ENCODE peak calls at places on chromosomes 6 and 20, in eight cellular contexts. L is A549, A is IMR-90, I is ovary, U is heart left ventricle, K is right lobe of liver, S is uterus, V is testis. Y is an unnamed sample.
A peak's percentile ranks its signal among the peaks of the same experiment; 100 is the strongest.

GRCh38 chr6:111871207-111871606 is 2.0 kb downstream of the FYN start:
- DNase-seq in L (no peak), A (no peak), I (no peak), U (no peak), K (no peak), S (no peak), V (no peak), Y (no peak)

GRCh38 chr6:166996406-166996805 is 2.8 kb upstream of the CEP43 start:
- DNase-seq in L (no peak), A (peak; percentile 82), I (no peak), U (no peak), K (no peak), S (no peak), V (no peak), Y (no peak)

GRCh38 chr20:25319241-25320034 is 71.2 kb downstream of the ABHD12 start:
- DNase-seq in L (no peak), A (no peak), I (peak; percentile 10), U (peak; percentile 40), K (no peak), S (peak; percentile 6), V (no peak), Y (peak; percentile 41)

GRCh38 chr6:84193140-84193708 is 34.2 kb downstream of the CEP162 start:
- DNase-seq in L (peak; percentile 10), A (peak; percentile 83), I (no peak), U (no peak), K (no peak), S (no peak), V (no peak), Y (no peak)

GRCh38 chr6:163902993-163903392 is 488.5 kb downstream of the QKI start:
- DNase-seq in L (no peak), A (no peak), I (no peak), U (no peak), K (no peak), S (no peak), V (no peak), Y (no peak)

GRCh38 chr6:3911614-3912336 is 62.6 kb downstream of the FAM50B start:
- DNase-seq in L (peak; percentile 83), A (peak; percentile 92), I (peak; percentile 69), U (peak; percentile 77), K (peak; percentile 72), S (peak; percentile 84), V (peak; percentile 36), Y (no peak)

GRCh38 chr6:22448311-22448711 is 121.1 kb upstream of the HDGFL1 start:
- DNase-seq in L (peak; percentile 83), A (peak; percentile 82), I (no peak), U (no peak), K (no peak), S (no peak), V (no peak), Y (no peak)

GRCh38 chr20:56788041-56788670 is 159.1 kb downstream of the TFAP2C start:
- DNase-seq in L (peak; percentile 100), A (peak; percentile 95), I (no peak), U (no peak), K (peak; percentile 29), S (no peak), V (no peak), Y (no peak)

GRCh38 chr6:150620763-150621162 is 21.1 kb downstream of the PLEKHG1 start:
- DNase-seq in L (no peak), A (no peak), I (no peak), U (no peak), K (no peak), S (no peak), V (no peak), Y (no peak)

GRCh38 chr6:53896237-53896636 is 101.4 kb downstream of the LRRC1 start:
- DNase-seq in L (peak; percentile 2), A (peak; percentile 18), I (no peak), U (no peak), K (no peak), S (no peak), V (no peak), Y (no peak)

GRCh38 chr6:78598966-78599365 is 268.4 kb upstream of the IRAK1BP1 start:
- DNase-seq in L (peak; percentile 72), A (peak; percentile 97), I (no peak), U (no peak), K (no peak), S (no peak), V (no peak), Y (no peak)

GRCh38 chr20:46562373-46563169 is 12.1 kb upstream of the OCSTAMP start:
- DNase-seq in L (peak; percentile 50), A (peak; percentile 64), I (peak; percentile 83), U (no peak), K (peak; percentile 46), S (peak; percentile 61), V (peak; percentile 90), Y (peak; percentile 86)

GRCh38 chr6:137303436-137303835 is 84.3 kb upstream of the IFNGR1 start:
- DNase-seq in L (no peak), A (peak; percentile 44), I (no peak), U (no peak), K (no peak), S (no peak), V (no peak), Y (no peak)

GRCh38 chr6:134278000-134278399 is 39.9 kb downstream of the SGK1 start:
- DNase-seq in L (no peak), A (no peak), I (no peak), U (no peak), K (no peak), S (no peak), V (no peak), Y (no peak)

GRCh38 chr6:84768442-84769174 is 4.2 kb upstream of the TBX18 start:
- DNase-seq in L (peak; percentile 71), A (no peak), I (no peak), U (no peak), K (no peak), S (no peak), V (no peak), Y (no peak)

GRCh38 chr6:17707371-17707651 is 586 bp upstream of the NUP153 start:
- DNase-seq in L (no peak), A (no peak), I (no peak), U (no peak), K (no peak), S (no peak), V (no peak), Y (no peak)

GRCh38 chr6:118464620-118465019 is 83.5 kb upstream of the PLN start:
- DNase-seq in L (no peak), A (no peak), I (no peak), U (no peak), K (no peak), S (no peak), V (no peak), Y (no peak)
- H3K4me1 ChIP-seq in L (peaks cover 7% of the 10 kb centered on the region), A (peaks cover 4% of the 10 kb centered on the region), I (no peaks in the 10 kb centered on the region), U (no peaks in the 10 kb centered on the region), K (no peaks in the 10 kb centered on the region), S (no peaks in the 10 kb centered on the region), V (no peaks in the 10 kb centered on the region), Y (no peaks in the 10 kb centered on the region)

GRCh38 chr6:41939848-41940758 is 1.5 kb downstream of the CCND3 start:
- DNase-seq in L (no peak), A (peak; percentile 34), I (peak; percentile 20), U (no peak), K (no peak), S (peak; percentile 28), V (no peak), Y (peak; percentile 70)

GRCh38 chr6:41942045-41942851 is 640 bp upstream of the CCND3 start:
- DNase-seq in L (no peak), A (peak; percentile 88), I (no peak), U (no peak), K (no peak), S (no peak), V (no peak), Y (no peak)

GRCh38 chr6:41940759-41941279 is 789 bp downstream of the CCND3 start:
- DNase-seq in L (peak; percentile 62), A (peak; percentile 12), I (peak; percentile 54), U (peak; percentile 80), K (peak; percentile 63), S (peak; percentile 56), V (peak; percentile 43), Y (no peak)

GRCh38 chr6:41939091-41939847 is 2.3 kb downstream of the CCND3 start:
- DNase-seq in L (no peak), A (peak; percentile 43), I (peak; percentile 58), U (peak; percentile 79), K (peak; percentile 50), S (peak; percentile 60), V (peak; percentile 30), Y (no peak)

DNA sequence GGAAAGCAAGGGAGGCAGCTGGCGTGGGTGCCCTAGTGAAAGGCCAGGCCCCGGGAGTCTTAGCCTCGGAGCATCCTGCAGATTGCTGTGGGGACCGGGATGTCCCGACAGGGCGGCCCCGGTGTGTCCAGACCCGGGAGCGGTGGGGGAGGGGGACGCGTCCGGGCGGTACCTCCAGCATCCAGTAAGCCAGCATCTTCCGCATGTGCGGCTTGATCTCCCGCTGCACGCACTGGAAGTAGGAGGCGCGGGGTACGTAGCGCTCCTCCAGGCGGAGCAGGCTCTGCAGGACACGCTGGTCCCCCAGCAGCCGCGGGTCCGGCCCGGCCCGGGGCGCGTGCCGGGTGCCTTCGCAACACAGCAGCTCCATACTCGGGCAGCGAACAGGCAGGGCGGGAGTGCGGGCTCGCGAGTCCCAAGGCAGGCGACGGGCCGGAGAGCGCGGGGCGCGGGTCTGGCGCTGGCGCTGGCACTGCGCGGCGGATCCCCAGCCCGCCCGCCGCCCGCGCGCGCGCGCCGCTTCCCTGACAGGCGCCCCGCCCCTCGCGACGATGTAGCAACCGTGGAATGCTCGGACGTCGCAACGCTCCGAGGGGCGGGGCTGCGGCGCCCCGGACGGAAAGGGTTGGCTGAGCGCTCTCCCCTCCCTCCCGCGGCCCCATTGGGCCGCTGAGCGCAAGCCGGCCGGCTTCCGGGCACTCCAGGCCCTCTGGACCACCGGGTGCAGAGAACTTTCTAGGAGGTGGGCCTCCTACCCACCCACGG is at the start of gene CCND3:
- DNase-seq in L (peak; percentile 88), A (peak; percentile 91), I (peak; percentile 91), U (peak; percentile 96), K (peak; percentile 96), S (peak; percentile 92), V (peak; percentile 95), Y (peak; percentile 96)
- TF ChIP-seq POLR2A in L (peak; percentile 27), A (no peak), I (peak; percentile 12), U (peak; percentile 70), K (peak; percentile 56), S (peak; percentile 64), V (no peak), Y (peak; percentile 59)

GRCh38 chr6:45619994-45620471 is 242.3 kb upstream of the SUPT3H start:
- DNase-seq in L (no peak), A (peak; percentile 63), I (no peak), U (no peak), K (no peak), S (no peak), V (no peak), Y (no peak)
- H3K4me3 ChIP-seq in L (no peak overlapping the region), A (no peak overlapping the region), I (no peak overlapping the region), U (no peak overlapping the region), K (no peak overlapping the region), S (no peak overlapping the region), V (no peak overlapping the region), Y (no peak overlapping the region)

DNA sequence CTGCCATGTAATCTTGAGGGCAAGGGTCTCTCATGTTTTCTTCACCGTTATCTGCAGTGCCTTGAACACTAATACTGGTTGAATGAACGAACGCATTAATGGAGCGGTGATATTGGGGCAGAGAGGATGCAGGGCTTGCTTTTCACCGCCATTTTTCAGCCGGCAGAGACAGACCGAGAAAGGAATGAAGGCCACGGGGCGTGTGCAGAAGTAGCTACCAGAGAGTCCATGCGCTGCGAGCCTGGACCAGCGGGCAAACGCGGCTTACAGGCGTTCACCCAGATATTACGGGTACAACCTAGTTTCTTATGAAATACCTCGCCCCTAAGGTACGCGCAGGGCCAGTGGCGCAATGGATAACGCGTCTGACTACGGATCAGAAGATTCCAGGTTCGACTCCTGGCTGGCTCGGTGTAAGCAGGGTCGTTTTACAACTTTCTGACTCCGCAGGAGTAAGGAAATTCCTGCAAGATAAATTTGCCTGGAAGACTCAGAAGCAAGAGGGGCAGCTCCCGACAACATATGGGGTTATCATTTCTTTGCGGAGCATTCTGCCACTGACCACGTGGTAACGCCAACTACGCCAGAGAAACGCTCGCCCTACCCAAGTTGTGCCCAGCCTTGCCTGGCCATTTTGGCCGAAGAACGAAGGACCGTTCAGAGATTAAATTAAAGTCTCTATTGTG is 863 bp upstream of the HMGN4 start:
- DNase-seq in L (peak; percentile 97), A (peak; percentile 96), I (peak; percentile 92), U (peak; percentile 92), K (peak; percentile 87), S (peak; percentile 93), V (peak; percentile 94), Y (peak; percentile 86)
- H3K4me1 ChIP-seq in L (peaks cover 47% of the 10 kb centered on the region), A (peaks cover 2% of the 10 kb centered on the region), I (peaks cover 4% of the 10 kb centered on the region), U (no peaks in the 10 kb centered on the region), K (peaks cover 4% of the 10 kb centered on the region), S (peaks cover 4% of the 10 kb centered on the region), V (peaks cover 30% of the 10 kb centered on the region), Y (peaks cover 7% of the 10 kb centered on the region)

Y was measured in Peyer's patch.